ENCODE peak calls at places on chromosomes 16 and 17, in nine cellular contexts. C is lower lobe of right lung; B is stimulated activated CD8-positive, alpha-beta memory T cell treated with anti-CD3 and anti-CD28 coated beads, Interleukin-2, amount 100 ng/mL, for 48 hours; E is RKO; T is A549; O is T-helper 9 cell; N is hypothalamus; K is EH; L is mesendoderm. R is an unnamed sample.

GRCh38 chr17:32723310-32723955 is 153.5 kb downstream of the MYO1D start:
- DNase-seq in C (no peak), B (no peak), E (no peak), T (no peak), O (no peak), N (no peak), K (no peak), L (peak; percentile 42), R (peak; percentile 60)

GRCh38 chr17:49469831-49470568 is 25.1 kb upstream of the NGFR start:
- DNase-seq in C (no peak), B (no peak), E (no peak), T (no peak), O (no peak), N (no peak), K (no peak), L (no peak), R (no peak)

GRCh38 chr16:73056383-73056782 is 8.5 kb upstream of the ZFHX3 start:
- DNase-seq in C (no peak), B (no peak), E (no peak), T (no peak), O (no peak), N (no peak), K (no peak), L (no peak), R (no peak)

GRCh38 chr17:63696381-63696961 is 3.5 kb downstream of the LIMD2 start:
- DNase-seq in C (no peak), B (no peak), E (peak; percentile 36), T (peak; percentile 65), O (no peak), N (no peak), K (peak; percentile 49), L (peak; percentile 94), R (no peak)

GRCh38 chr16:1575578-1575977 is 36.3 kb downstream of the IFT140 start:
- DNase-seq in C (no peak), B (no peak), E (no peak), T (no peak), O (no peak), N (no peak), K (no peak), L (peak; percentile 13), R (no peak)

GRCh38 chr16:27439273-27440018 is 37.5 kb downstream of the IL21R start:
- DNase-seq in C (no peak), B (no peak), E (no peak), T (no peak), O (no peak), N (no peak), K (no peak), L (no peak), R (no peak)

GRCh38 chr17:1977583-1978395 is 47.3 kb downstream of the RTN4RL1 start:
- DNase-seq in C (no peak), B (no peak), E (no peak), T (no peak), O (no peak), N (no peak), K (no peak), L (peak; percentile 83), R (no peak)

GRCh38 chr16:67967956-67968439 is 439 bp downstream of the SLC12A4 start:
- DNase-seq in C (no peak), B (no peak), E (no peak), T (peak; percentile 36), O (peak; percentile 28), N (no peak), K (peak; percentile 58), L (peak; percentile 35), R (no peak)

GRCh38 chr17:78300962-78301820 is 58.7 kb downstream of the SOCS3 start:
- DNase-seq in C (no peak), B (no peak), E (no peak), T (no peak), O (no peak), N (no peak), K (peak; percentile 80), L (no peak), R (no peak)

GRCh38 chr16:88803264-88803987 is at the start of gene CDT1:
- DNase-seq in C (peak; percentile 89), B (peak; percentile 84), E (peak; percentile 83), T (peak; percentile 96), O (peak; percentile 79), N (peak; percentile 58), K (peak; percentile 78), L (peak; percentile 78), R (peak; percentile 82)

GRCh38 chr16:66787427-66787826 is 14.0 kb downstream of the TERB1 start:
- DNase-seq in C (no peak), B (no peak), E (no peak), T (no peak), O (no peak), N (no peak), K (no peak), L (no peak), R (no peak)

GRCh38 chr17:51166198-51166986 is at the start of gene NME2:
- DNase-seq in C (peak; percentile 94), B (peak; percentile 78), E (peak; percentile 89), T (peak; percentile 97), O (peak; percentile 46), N (peak; percentile 53), K (peak; percentile 88), L (peak; percentile 94), R (peak; percentile 70)

GRCh38 chr16:10296956-10297340 is 88.9 kb upstream of the ATF7IP2 start:
- DNase-seq in C (no peak), B (no peak), E (no peak), T (no peak), O (no peak), N (no peak), K (no peak), L (no peak), R (no peak)